ENCODE peak calls at places on chromosome X, in nine cellular contexts. D is adrenal gland, V is mesothelial cell of epicardium, I is thoracic aorta, O is fibroblast of lung, N is upper lobe of left lung, W is sigmoid colon, M is MM.1S, K is cardiac fibroblast. R is an unnamed sample.

GRCh38 chrX:20333672-20334071 is 67.0 kb upstream of the RPS6KA3 start:
- DNase-seq in O (no peak), I (no peak), W (no peak), K (no peak), D (no peak), M (no peak), V (no peak), N (no peak), R (no peak)

GRCh38 chrX:148682206-148682605 is 181.8 kb downstream of the AFF2 start:
- DNase-seq in V (no peak), M (no peak), D (no peak), O (no peak), K (no peak), W (no peak), I (no peak), N (no peak), R (no peak)

GRCh38 chrX:123450217-123450616 is 266.1 kb downstream of the GRIA3 start:
- DNase-seq in I (no peak), D (no peak), W (no peak), N (no peak), K (peak), V (no peak), M (peak), O (no peak), R (no peak)

GRCh38 chrX:1472975-1473374 is 20.3 kb upstream of the ASMTL start:
- DNase-seq in N (no peak), M (no peak), O (no peak), W (no peak), D (no peak), V (no peak), K (no peak), I (no peak), R (no peak)

GRCh38 chrX:69027181-69028005 is 137.9 kb downstream of the PJA1 start:
- DNase-seq in I (no peak), W (no peak), M (no peak), O (peak), D (no peak), K (peak), N (no peak), V (peak), R (no peak)

GRCh38 chrX:11381464-11381863 is 88.3 kb downstream of the AMELX start:
- DNase-seq in V (no peak), I (no peak), K (peak), O (peak), D (peak), W (peak), N (no peak), M (peak), R (no peak)

GRCh38 chrX:84340981-84341380 is 153.0 kb upstream of the RPS6KA6 start:
- DNase-seq in W (no peak), V (no peak), N (no peak), K (peak), D (no peak), M (no peak), I (no peak), O (peak), R (no peak)

GRCh38 chrX:10833299-10834169 is 213.1 kb upstream of the MID1 start:
- DNase-seq in D (no peak), M (no peak), I (no peak), V (peak), N (no peak), O (peak), K (peak), W (peak), R (peak)

GRCh38 chrX:65690057-65690855 is 22.8 kb downstream of the MSN start:
- DNase-seq in I (no peak), N (no peak), O (peak), K (peak), W (peak), V (no peak), D (no peak), M (no peak), R (no peak)

GRCh38 chrX:65588795-65589194 is 54.2 kb upstream of the LAS1L start:
- DNase-seq in D (no peak), M (no peak), O (no peak), I (no peak), N (no peak), K (no peak), V (no peak), W (no peak), R (no peak)

GRCh38 chrX:138777230-138777629 is 65.7 kb upstream of the FGF13 start:
- DNase-seq in O (no peak), V (no peak), K (no peak), N (no peak), W (no peak), D (no peak), M (no peak), I (no peak), R (no peak)

GRCh38 chrX:72131317-72132294 is at the start of gene RTL5:
- DNase-seq in O (peak), V (peak), N (peak), W (peak), K (peak), I (peak), D (peak), M (peak), R (peak)

GRCh38 chrX:42804524-42804923 is 26.6 kb upstream of the PPP1R2C start:
- DNase-seq in K (no peak), W (no peak), M (no peak), V (no peak), O (no peak), D (no peak), I (no peak), N (no peak), R (no peak)

GRCh38 chrX:28582494-28582893 is 4.8 kb upstream of the IL1RAPL1 start:
- DNase-seq in N (no peak), O (peak), I (no peak), M (no peak), K (no peak), V (no peak), D (no peak), W (no peak), R (no peak)

DNA sequence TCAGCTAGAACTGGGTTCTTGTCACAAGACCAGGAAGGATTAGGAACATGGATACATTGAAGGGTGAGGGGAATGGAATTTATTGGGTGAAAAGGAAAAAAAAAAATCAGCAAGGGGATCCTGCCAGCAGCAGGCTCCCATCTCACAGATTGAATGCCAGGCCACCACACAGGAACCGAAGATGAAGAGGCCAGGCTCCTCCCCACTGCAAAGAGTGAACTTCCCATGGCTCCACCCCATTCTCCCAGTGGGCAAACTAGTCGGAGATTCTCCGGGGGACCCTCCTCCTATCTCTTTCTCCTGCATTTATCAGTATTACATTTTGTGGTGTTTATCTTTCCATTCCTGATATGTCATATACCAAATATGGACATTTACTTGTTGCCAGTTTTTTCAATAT is 46.0 kb upstream of the MAGED1 start:
- DNase-seq in M (no peak), W (no peak), I (no peak), N (no peak), V (no peak), O (no peak), D (no peak), K (no peak), R (no peak)
- TF ChIP-seq CTCF in M (no peak), W (no peak), I (no peak), N (no peak), V (no peak), O (no peak), D (no peak), K (no peak), R (no peak)

DNA sequence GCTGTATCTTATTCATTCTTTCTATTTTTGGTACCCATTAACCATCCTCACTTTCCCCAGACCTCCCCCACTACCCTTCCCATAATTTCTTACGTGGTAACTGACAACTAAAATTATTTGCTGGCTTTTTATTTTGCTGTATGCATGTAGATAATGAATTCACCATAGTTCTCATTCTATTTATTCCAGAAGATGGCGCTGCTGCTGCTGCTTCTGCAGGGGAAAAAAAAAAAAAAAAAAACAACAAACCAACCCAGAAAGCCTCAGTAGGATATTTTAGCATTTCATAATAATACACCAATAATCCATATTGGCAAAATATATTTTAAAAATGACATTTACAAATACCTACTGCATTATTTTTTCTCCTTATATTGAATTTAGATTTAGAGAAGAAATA is 416.6 kb upstream of the MAGEB18 start:
- DNase-seq in D (no peak), V (no peak), K (peak), W (no peak), N (no peak), I (no peak), M (peak), O (no peak), R (no peak)
- TF ChIP-seq CTCF in D (no peak), V (no peak), K (peak), W (no peak), N (no peak), I (no peak), M (peak), O (no peak), R (peak)

DNA sequence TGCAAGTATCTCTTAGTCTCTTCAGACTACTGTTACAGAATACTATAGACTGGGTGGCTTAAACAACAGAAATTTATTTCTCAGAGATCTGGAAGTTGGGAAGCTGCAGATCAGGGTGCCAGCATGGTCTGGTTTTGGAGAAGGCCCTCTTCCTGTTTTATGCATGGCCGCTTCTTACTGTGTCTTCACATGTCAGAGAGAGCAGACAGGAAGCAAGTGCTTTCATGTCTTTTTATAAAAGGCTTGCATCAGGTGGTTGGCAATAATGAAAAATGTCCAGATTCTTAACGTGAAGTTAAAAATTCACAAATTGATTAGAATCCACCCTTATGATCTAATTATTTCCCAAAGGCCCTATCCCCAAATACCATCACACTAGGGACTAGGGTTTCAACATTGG is 284.9 kb downstream of the RPA4 start:
- DNase-seq in N (no peak), K (no peak), W (no peak), M (no peak), O (no peak), V (no peak), I (no peak), D (no peak), R (no peak)
- TF ChIP-seq CTCF in N (no peak), K (no peak), W (no peak), M (no peak), O (no peak), V (no peak), I (no peak), D (no peak), R (no peak)

DNA sequence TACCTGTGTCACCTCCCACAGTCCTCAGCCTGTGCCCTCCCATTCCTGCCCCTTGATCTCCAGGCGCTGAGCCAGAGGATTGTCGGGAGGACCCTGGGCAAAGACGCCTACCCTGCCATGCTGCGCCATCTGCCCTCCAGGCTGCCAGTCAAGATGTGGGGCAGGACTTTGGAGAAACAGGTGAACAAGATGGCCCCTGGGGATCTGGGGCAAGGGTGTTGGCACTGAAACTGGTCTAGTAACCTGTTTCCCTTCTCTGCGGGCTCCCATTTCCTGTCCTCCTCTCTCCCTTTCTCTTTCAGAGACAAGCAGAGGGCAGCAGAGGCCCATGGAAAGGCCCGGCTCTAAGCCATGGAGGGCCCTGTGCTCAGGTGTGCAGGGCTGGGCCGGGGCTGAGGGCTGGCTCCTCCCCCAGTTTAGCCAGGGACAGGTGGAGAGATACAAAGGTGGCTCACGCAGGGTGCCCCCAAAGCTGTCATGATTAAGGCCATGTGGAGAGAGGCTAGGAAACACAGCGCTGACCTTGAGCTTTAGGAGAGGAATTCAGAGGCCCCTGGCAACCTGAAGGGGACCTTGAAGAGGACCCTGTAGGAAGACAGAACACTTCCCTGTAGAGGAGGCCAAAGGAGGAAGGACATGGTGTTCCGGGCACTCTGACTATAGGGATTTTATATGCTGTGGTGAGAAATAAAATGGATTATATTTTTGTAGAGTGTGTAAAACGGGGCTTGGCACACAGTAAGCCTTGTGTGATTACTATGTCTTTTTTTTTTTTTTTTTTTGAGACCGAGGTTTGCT is at the start of gene GLOD5:
- DNase-seq in K (peak), M (peak), N (peak), W (no peak), O (peak), D (no peak), I (no peak), V (peak), R (peak)
- TF ChIP-seq CTCF in K (peak), M (peak), N (peak), W (no peak), O (no peak), D (no peak), I (no peak), V (no peak), R (peak)

DNA sequence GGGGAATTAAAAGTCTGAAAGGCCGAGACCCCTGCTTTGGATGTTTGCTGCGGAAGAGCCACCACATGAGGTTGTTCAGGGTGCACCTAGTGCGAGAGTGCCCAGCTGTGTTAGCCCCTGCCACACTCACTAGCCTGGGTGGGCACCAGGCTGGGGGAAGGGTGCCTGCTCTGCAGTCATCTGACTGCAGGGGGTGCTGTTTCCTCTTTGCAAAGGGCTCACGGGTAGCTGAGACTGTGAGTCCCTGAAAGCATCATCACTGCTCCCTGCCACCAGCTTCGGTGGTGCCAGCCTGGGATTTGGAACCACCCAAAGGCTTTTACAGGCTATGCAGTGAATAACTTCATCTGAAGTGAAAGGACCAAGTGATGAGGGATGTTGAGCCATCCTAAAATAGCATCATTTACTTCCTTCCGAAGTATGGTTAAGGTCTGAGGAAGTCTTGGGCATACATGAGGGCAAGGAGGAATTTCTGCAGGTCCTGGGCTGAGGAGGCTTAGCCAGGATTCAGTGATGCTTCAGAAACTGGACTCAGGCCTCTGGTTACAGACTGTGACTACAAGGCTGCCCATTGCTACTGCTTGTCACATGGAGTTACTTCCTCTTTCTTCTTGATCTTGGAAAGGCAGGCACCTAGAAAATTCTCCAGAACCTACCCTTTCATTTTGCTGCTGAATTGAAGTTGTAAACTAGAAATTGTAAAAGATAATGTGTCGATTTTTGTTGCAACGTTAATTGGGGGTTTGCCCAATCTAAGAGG is 293.2 kb upstream of the PRPS2 start:
- DNase-seq in O (no peak), K (no peak), I (no peak), D (no peak), N (no peak), W (no peak), M (no peak), V (no peak), R (no peak)
- TF ChIP-seq CTCF in O (no peak), K (peak), I (no peak), D (no peak), N (no peak), W (no peak), M (peak), V (peak), R (peak)

DNA sequence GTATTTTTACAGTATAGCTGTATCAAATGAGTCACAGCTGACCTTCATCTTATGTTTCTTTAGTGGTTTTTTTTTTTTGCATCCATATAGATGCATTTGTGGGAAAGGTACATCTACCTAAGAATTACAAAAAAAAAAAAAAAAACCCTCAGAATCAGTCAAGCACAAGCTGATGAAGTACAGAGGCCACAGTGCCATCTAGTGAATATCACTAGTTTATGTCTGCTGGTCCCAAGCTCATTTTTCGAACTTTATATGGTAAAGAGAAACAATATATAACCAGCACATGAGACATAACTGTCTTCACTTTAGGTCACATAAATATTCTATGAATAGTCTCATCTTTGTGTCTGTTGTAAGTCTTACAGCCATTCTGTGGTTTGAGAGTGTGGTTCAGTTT is 220.1 kb downstream of the DLG3 start:
- DNase-seq in V (no peak), M (peak), I (no peak), K (peak), O (peak), W (no peak), N (no peak), D (peak), R (no peak)
- TF ChIP-seq CTCF in V (no peak), M (peak), I (no peak), K (peak), O (peak), W (no peak), N (no peak), D (no peak), R (peak)

DNA sequence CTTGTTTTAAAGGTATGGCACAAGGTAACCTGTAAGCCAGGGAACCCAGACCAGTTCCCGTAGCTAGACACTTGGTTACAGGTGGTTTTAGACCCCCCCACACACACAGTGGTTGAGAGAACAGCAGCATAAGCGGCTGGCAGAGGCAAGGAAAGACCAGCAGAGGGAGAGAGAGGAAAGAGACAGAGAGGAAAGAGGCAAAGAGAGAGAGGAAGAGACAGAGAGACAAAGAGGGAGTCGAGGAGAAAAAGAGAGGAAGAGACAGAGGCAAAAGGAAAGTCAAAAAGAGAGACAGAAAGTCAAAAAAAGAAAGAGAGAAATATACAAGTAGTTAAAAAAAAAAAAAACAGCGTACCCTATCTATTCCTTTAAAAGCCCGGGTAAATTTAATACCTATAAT is 19.5 kb upstream of the PCSK1N start:
- DNase-seq in D (no peak), I (no peak), M (no peak), N (no peak), W (no peak), K (peak), O (peak), V (no peak), R (no peak)
- TF ChIP-seq CTCF in D (no peak), I (no peak), M (peak), N (no peak), W (no peak), K (peak), O (peak), V (no peak), R (peak)

GRCh38 chrX:7706032-7706431 is 136.9 kb upstream of the VCX start:
- DNase-seq in I (no peak), V (no peak), O (no peak), K (peak), D (no peak), W (no peak), N (no peak), M (peak), R (no peak)
- TF ChIP-seq CTCF in I (no peak), V (peak), O (peak), K (no peak), D (no peak), W (no peak), N (no peak), M (peak), R (peak)

DNA sequence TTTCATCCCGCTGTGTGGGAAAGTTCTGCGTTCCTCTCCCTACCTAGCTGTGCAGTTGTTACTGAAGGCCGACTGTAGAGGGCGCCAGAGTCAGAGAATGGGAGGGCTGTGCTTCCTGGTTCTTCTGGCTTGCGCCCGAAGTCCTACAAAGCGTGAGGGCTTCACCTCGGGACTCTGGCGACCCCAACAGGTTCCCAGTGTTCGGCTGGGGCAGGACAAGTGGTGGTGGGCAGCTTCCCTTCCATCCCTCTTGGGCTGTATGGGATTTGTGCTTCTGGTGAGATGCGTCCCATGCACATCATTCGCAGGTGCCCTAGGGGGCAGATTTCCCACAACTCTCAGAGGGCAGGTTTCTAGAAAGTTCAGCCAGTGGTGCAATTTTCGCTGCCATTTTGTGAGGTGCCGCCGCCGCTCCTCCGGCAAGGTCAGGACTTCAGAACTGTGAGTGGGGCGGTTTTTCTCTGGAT is 27.3 kb downstream of the CT45A3 start:
- DNase-seq in M (peak), V (no peak), O (no peak), K (peak), N (peak), W (no peak), D (no peak), I (no peak), R (no peak)
- TF ChIP-seq CTCF in M (peak), V (no peak), O (peak), K (peak), N (no peak), W (no peak), D (no peak), I (no peak), R (no peak)

R was measured in progenitor cell of endocrine pancreas.